ENCODE peak calls at places on chromosome 1, in eight cellular contexts. K, W, C, Y, T, F, R and Q are unnamed samples.

GRCh38 chr1:234704106-234704887 is 94.3 kb upstream of the IRF2BP2 start:
- DNase-seq in K (no peak), W (no peak), C (peak; percentile 16), Y (no peak), T (no peak), F (no peak), R (no peak), Q (no peak)

GRCh38 chr1:55418208-55418607 is 203.0 kb upstream of the USP24 start:
- DNase-seq in K (no peak), W (no peak), C (no peak), Y (no peak), T (no peak), F (no peak), R (no peak), Q (no peak)

GRCh38 chr1:2807036-2807435 is 5.5 kb upstream of the TTC34 start:
- DNase-seq in K (no peak), W (no peak), C (no peak), Y (no peak), T (no peak), F (peak; percentile 2), R (no peak), Q (no peak)

GRCh38 chr1:178970184-178970583 is 55.5 kb upstream of the FAM20B start:
- DNase-seq in K (no peak), W (no peak), C (no peak), Y (no peak), T (no peak), F (no peak), R (no peak), Q (no peak)

GRCh38 chr1:16013908-16014258 is 4.0 kb downstream of the HSPB7 start:
- DNase-seq in K (peak; percentile 52), W (no peak), C (no peak), Y (no peak), T (no peak), F (no peak), R (no peak), Q (no peak)

GRCh38 chr1:57922130-57922529 is 498.3 kb upstream of the DAB1 start:
- DNase-seq in K (no peak), W (no peak), C (no peak), Y (no peak), T (no peak), F (no peak), R (no peak), Q (no peak)

GRCh38 chr1:117606608-117607261 is 887 bp downstream of the TENT5C start:
- DNase-seq in K (no peak), W (no peak), C (peak; percentile 70), Y (no peak), T (peak; percentile 43), F (no peak), R (peak; percentile 72), Q (peak; percentile 66)

GRCh38 chr1:59305188-59305587 is 8.3 kb downstream of the FGGY start:
- DNase-seq in K (no peak), W (no peak), C (no peak), Y (no peak), T (no peak), F (no peak), R (no peak), Q (no peak)

GRCh38 chr1:56097713-56098112 is 481.6 kb downstream of the PLPP3 start:
- DNase-seq in K (no peak), W (no peak), C (no peak), Y (no peak), T (no peak), F (no peak), R (no peak), Q (no peak)

GRCh38 chr1:154624756-154625643 is 17.0 kb upstream of the ADAR start:
- DNase-seq in K (no peak), W (peak; percentile 85), C (no peak), Y (no peak), T (no peak), F (no peak), R (no peak), Q (no peak)

GRCh38 chr1:175783126-175783722 is 39.8 kb upstream of the TNR start:
- DNase-seq in K (no peak), W (no peak), C (no peak), Y (no peak), T (no peak), F (no peak), R (peak; percentile 58), Q (no peak)

GRCh38 chr1:179178135-179178630 is 51.3 kb downstream of the ABL2 start:
- DNase-seq in K (no peak), W (no peak), C (no peak), Y (no peak), T (no peak), F (no peak), R (peak; percentile 56), Q (no peak)

GRCh38 chr1:6505367-6506209 is 14.1 kb upstream of the PLEKHG5 start:
- DNase-seq in K (no peak), W (no peak), C (no peak), Y (no peak), T (no peak), F (no peak), R (no peak), Q (no peak)

GRCh38 chr1:6507037-6507428 is 15.6 kb upstream of the PLEKHG5 start:
- DNase-seq in K (no peak), W (no peak), C (no peak), Y (no peak), T (no peak), F (no peak), R (no peak), Q (no peak)

GRCh38 chr1:6506210-6507036 is 15.0 kb upstream of the PLEKHG5 start:
- DNase-seq in K (no peak), W (no peak), C (no peak), Y (no peak), T (no peak), F (no peak), R (no peak), Q (no peak)

GRCh38 chr1:6503884-6504602 is 12.6 kb upstream of the PLEKHG5 start:
- DNase-seq in K (no peak), W (no peak), C (no peak), Y (no peak), T (no peak), F (no peak), R (no peak), Q (no peak)

GRCh38 chr1:6504887-6505286 is 13.4 kb upstream of the PLEKHG5 start:
- DNase-seq in K (no peak), W (no peak), C (no peak), Y (no peak), T (no peak), F (no peak), R (no peak), Q (no peak)
- H3K27me3 ChIP-seq in K (no peaks in the 10 kb centered on the region), W (peaks cover 8% of the 10 kb centered on the region), C (no peaks in the 10 kb centered on the region), Y (no peaks in the 10 kb centered on the region), T (no peaks in the 10 kb centered on the region), F (no peaks in the 10 kb centered on the region), R (no peaks in the 10 kb centered on the region), Q (no peaks in the 10 kb centered on the region)

DNA sequence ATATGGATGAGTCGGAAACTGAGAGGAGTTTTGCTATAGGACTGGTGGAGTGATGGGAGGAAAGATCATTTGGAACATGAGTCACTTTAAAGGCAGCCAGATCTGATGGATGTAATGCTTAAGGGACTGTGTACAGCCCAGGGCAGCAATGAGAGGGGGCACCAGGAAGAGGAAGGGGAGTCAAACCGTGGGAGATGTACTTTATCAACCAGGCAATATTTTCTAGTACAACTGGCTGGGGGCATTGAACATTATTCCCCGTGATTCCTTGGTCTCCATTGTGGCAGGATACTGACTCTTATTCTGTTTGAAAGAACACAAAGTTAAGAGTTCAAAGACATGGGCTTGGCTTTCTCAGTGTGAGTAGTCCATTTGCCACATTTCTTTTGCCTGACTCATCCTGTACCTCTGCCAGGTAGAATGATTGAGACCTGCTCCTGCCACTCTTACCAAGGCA is 268.2 kb upstream of the NR5A2 start:
- DNase-seq in K (no peak), W (no peak), C (no peak), Y (no peak), T (no peak), F (no peak), R (no peak), Q (peak; percentile 77)
- H3K4me3 ChIP-seq in K (no peak overlapping the region), W (no peak overlapping the region), C (no peak overlapping the region), Y (no peak overlapping the region), T (no peak overlapping the region), F (no peak overlapping the region), R (no peak overlapping the region), Q (no peak overlapping the region)

GRCh38 chr1:119626146-119626545 is 21.9 kb downstream of the ZNF697 start:
- DNase-seq in K (no peak), W (no peak), C (no peak), Y (no peak), T (no peak), F (no peak), R (no peak), Q (no peak)
- H3K27me3 ChIP-seq in K (no peaks in the 10 kb centered on the region), W (no peaks in the 10 kb centered on the region), C (no peaks in the 10 kb centered on the region), Y (no peaks in the 10 kb centered on the region), T (peaks cover 10% of the 10 kb centered on the region), F (no peaks in the 10 kb centered on the region), R (no peaks in the 10 kb centered on the region), Q (no peaks in the 10 kb centered on the region)

DNA sequence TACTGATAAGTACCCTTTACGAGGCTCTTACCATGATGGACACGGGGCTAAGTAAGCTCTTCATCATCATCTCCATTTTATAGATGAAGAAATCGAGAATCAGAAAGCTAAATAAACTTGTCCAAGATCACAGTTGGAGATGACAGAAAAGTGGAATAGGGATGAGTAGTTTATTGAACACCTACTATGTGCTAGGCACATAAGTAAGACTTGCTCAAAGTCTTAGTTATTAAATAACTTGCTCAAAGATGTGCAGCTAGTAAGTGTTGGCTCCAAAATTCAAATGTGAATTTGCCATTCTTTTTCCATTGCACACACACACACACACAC is 611 bp upstream of the RGS16 start:
- DNase-seq in K (no peak), W (no peak), C (no peak), Y (no peak), T (no peak), F (no peak), R (no peak), Q (no peak)
- H3K4me3 ChIP-seq in K (no peak overlapping the region), W (peak overlapping the region; percentile 58), C (no peak overlapping the region), Y (no peak overlapping the region), T (peak overlapping the region; percentile 67), F (peak overlapping the region; percentile 46), R (no peak overlapping the region), Q (no peak overlapping the region)

GRCh38 chr1:204709021-204709420 is 23.5 kb upstream of the LRRN2 start:
- DNase-seq in K (no peak), W (no peak), C (no peak), Y (no peak), T (no peak), F (no peak), R (no peak), Q (no peak)
- H3K27me3 ChIP-seq in K (no peaks in the 10 kb centered on the region), W (peaks cover 47% of the 10 kb centered on the region), C (no peaks in the 10 kb centered on the region), Y (no peaks in the 10 kb centered on the region), T (peaks cover 14% of the 10 kb centered on the region), F (peaks cover 32% of the 10 kb centered on the region), R (no peaks in the 10 kb centered on the region), Q (no peaks in the 10 kb centered on the region)

GRCh38 chr1:159208460-159208825 is 3.8 kb downstream of the ACKR1 start:
- DNase-seq in K (no peak), W (no peak), C (no peak), Y (no peak), T (no peak), F (no peak), R (no peak), Q (no peak)
- H3K4me3 ChIP-seq in K (no peak overlapping the region), W (no peak overlapping the region), C (no peak overlapping the region), Y (no peak overlapping the region), T (no peak overlapping the region), F (no peak overlapping the region), R (no peak overlapping the region), Q (no peak overlapping the region)

GRCh38 chr1:11569551-11569950 is 84.7 kb downstream of the FBXO2 start:
- DNase-seq in K (no peak), W (no peak), C (no peak), Y (peak; percentile 83), T (no peak), F (no peak), R (no peak), Q (no peak)
- H3K27me3 ChIP-seq in K (no peaks in the 10 kb centered on the region), W (no peaks in the 10 kb centered on the region), C (no peaks in the 10 kb centered on the region), Y (no peaks in the 10 kb centered on the region), T (peaks cover 3% of the 10 kb centered on the region), F (peaks cover 51% of the 10 kb centered on the region), R (no peaks in the 10 kb centered on the region), Q (no peaks in the 10 kb centered on the region)

GRCh38 chr1:9592510-9593075 is 3.9 kb downstream of the TMEM201 start:
- DNase-seq in K (peak; percentile 30), W (no peak), C (no peak), Y (no peak), T (no peak), F (no peak), R (no peak), Q (no peak)
- H3K4me3 ChIP-seq in K (no peak overlapping the region), W (no peak overlapping the region), C (no peak overlapping the region), Y (no peak overlapping the region), T (no peak overlapping the region), F (no peak overlapping the region), R (no peak overlapping the region), Q (no peak overlapping the region)